ENCODE peak calls at places on chromosomes 12 and 14, in four cellular contexts. K, O, R and Y are unnamed samples.

GRCh38 chr12:108753969-108754368 is 22.7 kb upstream of the CORO1C start:
- DNase-seq in K (no peak), O (no peak), R (no peak), Y (no peak)

GRCh38 chr14:56659361-56659760 is 79.8 kb downstream of the TMEM260 start:
- DNase-seq in K (peak; percentile 51), O (no peak), R (no peak), Y (no peak)

GRCh38 chr14:101476258-101476930 is 84.9 kb upstream of the DIO3 start:
- DNase-seq in K (no peak), O (no peak), R (no peak), Y (no peak)

GRCh38 chr12:43154498-43155045 is 397.4 kb downstream of the ADAMTS20 start:
- DNase-seq in K (no peak), O (no peak), R (no peak), Y (no peak)

GRCh38 chr12:104263580-104264358 is 39.8 kb upstream of the EID3 start:
- DNase-seq in K (no peak), O (no peak), R (no peak), Y (no peak)

GRCh38 chr14:91968280-91968679 is 20.8 kb upstream of the FBLN5 start:
- DNase-seq in K (no peak), O (no peak), R (no peak), Y (no peak)

GRCh38 chr12:19616781-19617180 is 177.5 kb downstream of the AEBP2 start:
- DNase-seq in K (no peak), O (no peak), R (no peak), Y (no peak)

GRCh38 chr14:23301288-23301968 is 1.2 kb downstream of the PPP1R3E start:
- DNase-seq in K (peak; percentile 96), O (peak; percentile 100), R (peak; percentile 94), Y (peak; percentile 98)

GRCh38 chr12:10143205-10143604 is 13.2 kb upstream of the CLEC7A start:
- DNase-seq in K (no peak), O (no peak), R (no peak), Y (no peak)

DNA sequence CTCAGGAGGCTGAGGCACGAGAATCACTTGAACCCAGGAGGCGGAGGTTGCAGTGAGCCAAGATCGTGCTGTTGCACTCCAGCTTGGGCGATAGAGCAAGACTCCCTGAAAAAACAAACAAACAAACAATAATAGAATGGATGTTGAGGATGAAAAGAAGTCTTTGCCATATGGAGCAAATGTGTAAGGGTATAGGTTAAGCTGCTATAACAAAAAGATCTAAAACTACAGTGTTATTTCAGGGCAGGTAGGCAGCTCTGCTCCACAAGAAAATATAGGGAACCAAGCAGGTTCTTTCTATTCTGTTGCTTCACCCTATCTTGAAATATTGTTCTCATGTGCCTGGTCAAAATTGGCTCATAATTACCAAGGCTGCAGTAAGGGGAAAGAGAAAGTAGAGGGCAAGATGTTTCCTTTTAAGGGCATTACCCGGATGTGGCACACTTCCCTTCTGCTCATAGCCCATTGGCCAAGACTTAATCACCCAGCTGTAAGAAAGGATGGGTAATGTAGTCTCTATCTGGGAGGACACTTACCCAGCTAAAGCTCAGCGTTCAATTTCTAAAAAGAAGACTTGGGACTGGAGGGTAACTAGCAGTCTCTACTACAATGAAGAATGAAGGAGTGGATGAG is 23.5 kb downstream of the SDSL start:
- DNase-seq in K (no peak), O (no peak), R (no peak), Y (no peak)
- TF ChIP-seq CREB1 in K (no peak), O (no peak), R (no peak), Y (no peak)

GRCh38 chr12:124394462-124395128 is 99.7 kb downstream of the RFLNA start:
- DNase-seq in K (no peak), O (no peak), R (no peak), Y (no peak)
- TF ChIP-seq CREB1 in K (no peak), O (no peak), R (no peak), Y (no peak)

DNA sequence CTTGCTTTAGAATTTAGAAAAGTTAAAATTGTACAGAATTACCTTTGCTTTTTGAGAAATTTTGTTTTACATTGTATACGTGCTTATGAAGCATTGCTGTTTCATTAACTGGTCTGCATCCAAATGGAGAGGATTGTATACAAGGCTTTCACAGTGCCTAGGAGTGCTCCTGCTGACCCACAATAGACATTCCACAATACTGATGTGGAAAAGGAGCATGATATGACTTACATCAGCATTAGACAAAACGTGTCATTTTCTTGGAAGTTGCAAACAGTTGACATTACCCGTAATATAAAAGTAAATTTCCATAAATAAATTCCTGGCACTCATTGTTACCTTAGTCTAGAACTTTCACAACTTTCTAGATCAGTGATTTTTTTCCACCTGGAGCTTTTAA is 1.9 kb downstream of the PRKD1 start:
- DNase-seq in K (no peak), O (no peak), R (no peak), Y (no peak)
- TF ChIP-seq CREB1 in K (no peak), O (no peak), R (no peak), Y (no peak)

DNA sequence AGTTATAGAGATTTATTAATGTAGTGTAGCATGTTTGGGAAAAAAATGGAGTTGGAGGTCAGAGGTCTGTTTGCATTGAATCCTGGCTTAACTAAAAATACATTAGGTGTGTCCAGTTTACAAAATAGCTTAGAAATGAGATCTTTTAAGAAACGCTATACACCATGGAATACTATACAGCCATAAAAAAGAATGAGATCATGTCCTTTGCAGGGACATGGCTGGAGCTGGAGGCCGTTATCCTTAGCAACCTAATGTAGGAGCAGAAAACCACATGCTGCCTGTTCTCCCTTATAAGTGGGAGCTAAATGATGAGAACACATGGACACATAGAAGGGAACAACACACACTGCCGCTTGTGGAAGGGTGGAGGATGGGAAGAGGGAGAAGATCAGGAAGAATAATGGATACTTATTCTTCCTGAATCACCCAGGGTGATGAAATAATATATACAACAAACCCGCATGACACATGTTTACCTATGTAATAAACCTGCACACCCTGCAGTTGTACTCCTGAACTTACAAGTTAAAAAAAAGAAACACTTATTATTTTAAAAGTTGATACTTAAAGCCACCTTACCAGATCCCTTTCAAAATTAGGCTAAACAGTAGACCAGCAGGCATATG is 14.0 kb upstream of the MYRFL start:
- DNase-seq in K (no peak), O (no peak), R (no peak), Y (no peak)
- TF ChIP-seq CREB1 in K (no peak), O (no peak), R (no peak), Y (no peak)

GRCh38 chr14:100012478-100012925 is 52.7 kb upstream of the EVL start:
- DNase-seq in K (no peak), O (no peak), R (no peak), Y (no peak)
- TF ChIP-seq CREB1 in K (no peak), O (no peak), R (no peak), Y (no peak)